ENCODE peak calls at places on chromosomes 13 and 19, in five cellular contexts. T is adrenal gland, U is HFF-Myc, G is LNCaP clone FGC, D is PC-3. I is an unnamed sample.
A peak's percentile ranks its signal among the peaks of the same experiment; 100 is the strongest.

GRCh38 chr19:54331626-54332025 is 7.3 kb downstream of the LILRA4 start:
- DNase-seq in G (no peak), D (no peak), U (no peak), T (no peak), I (no peak)

GRCh38 chr19:48206402-48207093 is 36.1 kb downstream of the ZSWIM9 start:
- DNase-seq in D (no peak), G (peak; percentile 13), U (no peak), T (no peak), I (no peak)

GRCh38 chr19:29940971-29941585 is 961 bp upstream of the URI1 start:
- DNase-seq in G (no peak), D (no peak), T (no peak), U (no peak), I (no peak)

GRCh38 chr19:11257827-11258380 is 4.4 kb downstream of the DOCK6 start:
- DNase-seq in T (no peak), U (no peak), D (no peak), G (no peak), I (no peak)

GRCh38 chr13:112819111-112819510 is 129.3 kb downstream of the ATP11A start:
- DNase-seq in G (no peak), T (no peak), U (no peak), D (no peak), I (no peak)

GRCh38 chr13:74132768-74133656 is 1.2 kb downstream of the KLF12 start:
- DNase-seq in G (no peak), T (peak; percentile 29), D (no peak), U (no peak), I (no peak)

GRCh38 chr13:23741879-23742510 is 147.2 kb downstream of the MIPEP start:
- DNase-seq in T (no peak), G (no peak), U (no peak), D (peak; percentile 39), I (no peak)

GRCh38 chr13:49976314-49977258 is 20.3 kb upstream of the TRIM13 start:
- DNase-seq in T (peak; percentile 60), D (peak; percentile 72), U (peak; percentile 51), G (peak; percentile 34), I (peak; percentile 25)

GRCh38 chr19:12939292-12939606 is 840 bp downstream of the CALR start:
- DNase-seq in G (no peak), D (peak; percentile 18), T (peak; percentile 58), U (no peak), I (no peak)

GRCh38 chr19:17610384-17610783 is 54.9 kb downstream of the COLGALT1 start:
- DNase-seq in D (no peak), U (no peak), G (no peak), T (no peak), I (no peak)

GRCh38 chr13:94050039-94050438 is 429.4 kb downstream of the DCT start:
- DNase-seq in G (no peak), D (no peak), U (no peak), T (no peak), I (no peak)

GRCh38 chr13:32031025-32031814 is at the start of gene FRY:
- DNase-seq in D (peak; percentile 62), U (peak; percentile 26), T (peak; percentile 74), G (no peak), I (no peak)

GRCh38 chr19:44774614-44775013 is 3.1 kb upstream of the CBLC start:
- DNase-seq in U (no peak), D (peak; percentile 9), T (no peak), G (no peak), I (no peak)

GRCh38 chr19:41064974-41065569 is 23.2 kb upstream of the CYP2A13 start:
- DNase-seq in G (peak; percentile 18), T (no peak), D (peak; percentile 4), U (peak; percentile 16), I (no peak)

GRCh38 chr19:44636439-44637389 is 7.0 kb upstream of the PVR start:
- DNase-seq in U (no peak), T (no peak), G (no peak), D (no peak), I (no peak)

GRCh38 chr19:40921005-40921897 is 39.2 kb upstream of the CYP2A7 start:
- DNase-seq in G (peak; percentile 86), T (no peak), D (peak; percentile 95), U (no peak), I (no peak)

GRCh38 chr13:74710006-74710405 is 575.8 kb upstream of the KLF12 start:
- DNase-seq in T (no peak), D (no peak), G (no peak), U (no peak), I (no peak)

GRCh38 chr13:112971288-112971643 is 2.3 kb downstream of the MCF2L start:
- DNase-seq in U (no peak), T (no peak), D (no peak), G (no peak), I (no peak)

GRCh38 chr13:51714663-51715168 is 89.2 kb downstream of the DHRS12 start:
- DNase-seq in T (no peak), D (peak; percentile 82), U (no peak), G (no peak), I (no peak)

GRCh38 chr13:31774186-31774585 is 34.9 kb downstream of the RXFP2 start:
- DNase-seq in U (no peak), T (no peak), D (no peak), G (no peak), I (no peak)

GRCh38 chr13:72390909-72391308 is 336.5 kb downstream of the MZT1 start:
- DNase-seq in T (no peak), G (no peak), U (no peak), D (peak; percentile 90), I (peak; percentile 96)

GRCh38 chr13:113460599-113460998 is 7.3 kb upstream of the ADPRHL1 start:
- DNase-seq in U (no peak), T (no peak), D (no peak), G (no peak), I (no peak)

GRCh38 chr13:51026016-51026415 is 85.1 kb downstream of the C13orf42 start:
- DNase-seq in U (no peak), D (no peak), T (no peak), G (no peak), I (no peak)

GRCh38 chr13:106173346-106173745 is 362.1 kb downstream of the EFNB2 start:
- DNase-seq in T (no peak), U (no peak), G (no peak), D (no peak), I (peak; percentile 83)

GRCh38 chr19:55005684-55006488 is 32.2 kb downstream of the GP6 start:
- DNase-seq in T (no peak), D (peak; percentile 11), U (peak; percentile 25), G (peak; percentile 91), I (peak; percentile 13)

GRCh38 chr19:19823916-19824315 is 2.4 kb upstream of the ZNF506 start:
- DNase-seq in T (no peak), D (no peak), G (no peak), U (no peak), I (no peak)
- TF ChIP-seq CTCF in T (no peak), D (no peak), G (no peak), U (no peak), I (no peak)

DNA sequence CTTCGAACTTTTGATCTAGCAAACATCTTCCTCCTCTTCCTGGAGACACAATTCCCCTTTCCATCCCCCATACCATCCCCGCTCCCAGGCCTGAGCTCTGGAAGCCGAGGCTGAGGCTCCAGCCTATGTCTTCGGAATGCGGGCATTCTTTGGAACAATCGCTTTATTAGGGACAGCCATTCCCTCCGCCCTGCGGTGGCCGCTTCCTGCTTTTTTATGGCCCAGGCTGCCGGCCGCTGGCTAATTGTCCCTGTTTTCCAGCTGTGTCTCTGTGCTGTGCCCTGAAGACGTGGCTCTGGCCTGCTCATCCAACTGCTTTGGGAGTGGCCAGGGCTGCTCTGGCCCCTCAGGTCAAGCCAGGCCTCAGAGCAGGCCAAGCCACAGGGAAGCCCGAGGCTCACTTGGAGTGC is 2.1 kb upstream of the CDX2 start:
- DNase-seq in G (no peak), T (no peak), D (no peak), U (no peak), I (no peak)
- H3K4me3 ChIP-seq in G (no peak overlapping the region), T (no peak overlapping the region), D (no peak overlapping the region), U (no peak overlapping the region), I (no peak overlapping the region)

DNA sequence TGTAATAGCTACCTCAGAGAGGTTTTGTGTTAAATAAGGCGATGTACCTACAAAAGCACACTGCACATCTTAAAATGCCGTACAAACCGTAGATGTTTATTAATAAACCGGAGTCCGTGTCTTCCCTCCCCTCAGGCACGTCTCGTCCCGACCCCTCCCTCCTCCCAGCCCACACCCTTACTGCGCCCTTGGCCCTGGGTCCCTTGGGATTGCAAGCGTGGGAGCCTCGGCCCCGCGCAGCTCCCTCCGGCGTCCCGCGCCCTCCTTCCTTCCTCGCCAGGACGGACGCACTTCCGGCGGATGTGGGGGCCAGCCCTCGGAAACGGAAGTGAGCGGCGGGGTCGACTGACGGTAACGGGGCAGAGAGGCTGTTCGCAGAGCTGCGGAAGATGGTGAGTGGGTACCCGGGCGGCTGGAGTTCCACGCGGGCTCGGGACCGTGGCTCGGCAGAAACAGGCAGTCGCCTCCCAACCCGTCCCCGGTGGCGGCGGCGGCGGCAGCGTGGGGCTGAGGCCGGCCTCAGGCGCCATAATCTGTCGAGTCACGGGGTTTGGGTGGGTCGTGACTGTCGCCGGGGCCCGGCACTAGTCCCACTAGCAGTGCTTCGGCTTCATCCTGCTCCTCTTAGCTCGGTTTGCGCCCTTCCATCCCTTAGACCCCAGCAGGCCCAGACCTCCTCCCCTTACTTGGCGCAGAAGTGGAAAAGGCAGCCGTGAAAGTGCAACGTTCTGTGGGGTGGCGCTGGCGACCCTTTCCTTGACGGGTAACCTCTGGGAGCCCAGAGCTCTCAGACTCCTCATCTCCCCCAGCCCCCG is at the start of gene POMP:
- DNase-seq in T (peak; percentile 91), D (peak; percentile 86), G (peak; percentile 59), U (peak; percentile 50), I (no peak)
- TF ChIP-seq CTCF in T (no peak), D (no peak), G (no peak), U (no peak), I (no peak)

DNA sequence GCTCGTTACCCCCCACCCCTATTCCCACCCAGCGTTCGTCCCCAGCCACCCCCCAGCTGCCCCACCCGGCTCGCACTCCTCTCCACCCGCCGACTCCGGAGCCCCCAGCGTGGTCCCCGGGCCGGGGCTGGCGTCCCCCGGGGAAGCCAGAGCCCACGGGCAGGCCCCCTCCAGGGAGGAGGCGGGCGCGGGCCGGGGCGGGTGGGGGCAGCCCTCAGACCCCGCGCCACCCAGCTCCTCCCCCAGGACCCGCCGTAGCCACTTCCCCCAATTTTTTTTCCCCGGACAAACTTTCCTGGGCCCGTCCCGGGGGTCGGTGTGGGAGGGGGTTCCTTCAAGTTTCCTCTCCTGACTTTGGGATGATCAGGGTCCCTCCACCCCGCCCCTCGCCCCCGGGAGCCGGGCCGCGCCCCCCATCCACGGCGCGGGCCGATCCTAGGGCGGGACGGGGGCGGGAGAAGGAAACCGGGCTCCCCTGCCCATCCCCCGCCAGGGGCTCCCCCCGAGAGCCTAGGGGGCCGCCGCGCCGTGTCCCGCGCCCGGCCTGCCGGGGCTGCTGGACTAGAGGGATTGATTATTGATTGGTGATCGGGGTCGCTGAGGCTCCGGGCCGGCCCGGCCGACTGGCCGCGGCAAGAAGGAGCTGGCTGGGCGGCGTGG is 927 bp upstream of the TSHZ3 start:
- DNase-seq in U (no peak), G (no peak), D (no peak), T (no peak), I (no peak)
- H3K4me3 ChIP-seq in U (peak overlapping the region; percentile 61), G (peak overlapping the region; percentile 60), D (peak overlapping the region; percentile 65), T (peak overlapping the region; percentile 65), I (peak overlapping the region; percentile 64)

I was measured in epithelial cell of proximal tubule.